ENCODE peak calls at places on chromosome 10, in seven cellular contexts. L, O, T, Q, J, R and X are unnamed samples.

GRCh38 chr10:36118289-36118688 is 476.2 kb upstream of the FZD8 start:
- DNase-seq in L (no peak), O (no peak), T (no peak), Q (no peak), J (no peak), R (no peak), X (no peak)

GRCh38 chr10:110323503-110323902 is 18.8 kb upstream of the SMNDC1 start:
- DNase-seq in L (no peak), O (no peak), T (no peak), Q (no peak), J (peak), R (peak), X (no peak)

GRCh38 chr10:3151889-3152565 is 20.6 kb downstream of the PITRM1 start:
- DNase-seq in L (no peak), O (no peak), T (no peak), Q (no peak), J (peak), R (no peak), X (no peak)

GRCh38 chr10:128964100-128964403 is 503.0 kb upstream of the MGMT start:
- DNase-seq in L (no peak), O (no peak), T (no peak), Q (no peak), J (no peak), R (no peak), X (no peak)

GRCh38 chr10:36446873-36447272 is 678.5 kb upstream of the ANKRD30A start:
- DNase-seq in L (no peak), O (no peak), T (no peak), Q (peak), J (no peak), R (peak), X (no peak)

GRCh38 chr10:79982486-79982800 is 33.5 kb upstream of the SFTPD start:
- DNase-seq in L (no peak), O (no peak), T (no peak), Q (no peak), J (no peak), R (peak), X (no peak)

GRCh38 chr10:116270691-116271592 is 2.1 kb downstream of the GFRA1 start:
- DNase-seq in L (no peak), O (no peak), T (no peak), Q (no peak), J (no peak), R (no peak), X (no peak)

GRCh38 chr10:35641430-35642015 is 573 bp downstream of the FZD8 start:
- DNase-seq in L (no peak), O (peak), T (no peak), Q (no peak), J (no peak), R (peak), X (no peak)

GRCh38 chr10:1331560-1331959 is 275.4 kb downstream of the WDR37 start:
- DNase-seq in L (no peak), O (no peak), T (no peak), Q (no peak), J (no peak), R (no peak), X (no peak)

GRCh38 chr10:104334965-104335650 is 3.2 kb downstream of the ITPRIP start:
- DNase-seq in L (no peak), O (peak), T (no peak), Q (peak), J (no peak), R (peak), X (no peak)

GRCh38 chr10:86755740-86756510 is 494 bp upstream of the BMPR1A start:
- DNase-seq in L (peak), O (peak), T (peak), Q (peak), J (peak), R (peak), X (peak)

GRCh38 chr10:1377756-1378397 is 321.7 kb downstream of the WDR37 start:
- DNase-seq in L (no peak), O (no peak), T (no peak), Q (no peak), J (no peak), R (no peak), X (no peak)